ENCODE peak calls at places on chromosomes 4 and X, in five cellular contexts. One of them, this sample, is unnamed.

GRCh38 chr4:113141901-113142346 is 92.5 kb downstream of the ANK2 start:
- DNase-seq in SK-N-SH: no peak
- DNase-seq in GM12878: no peak
- DNase-seq in HepG2: peak; percentile 98
- DNase-seq in A549: no peak
- DNase-seq in this sample: no peak

GRCh38 chr4:20825493-20825892 is 125.2 kb downstream of the PACRGL start:
- DNase-seq in HepG2: no peak
- DNase-seq in SK-N-SH: no peak
- DNase-seq in GM12878: no peak
- DNase-seq in A549: no peak
- DNase-seq in this sample: no peak

GRCh38 chr4:148229798-148230197 is 212.4 kb downstream of the NR3C2 start:
- DNase-seq in SK-N-SH: no peak
- DNase-seq in HepG2: no peak
- DNase-seq in GM12878: no peak
- DNase-seq in A549: no peak
- DNase-seq in this sample: no peak

GRCh38 chr4:108080752-108081151 is 88.0 kb downstream of the LEF1 start:
- DNase-seq in A549: no peak
- DNase-seq in GM12878: no peak
- DNase-seq in SK-N-SH: no peak
- DNase-seq in HepG2: no peak
- DNase-seq in this sample: no peak

GRCh38 chrX:104288269-104288668 is 33.5 kb upstream of the ESX1 start:
- DNase-seq in SK-N-SH: no peak
- DNase-seq in HepG2: no peak
- DNase-seq in A549: no peak
- DNase-seq in GM12878: no peak
- DNase-seq in this sample: no peak

GRCh38 chr4:102438873-102439614 is 62.1 kb upstream of the NFKB1 start:
- DNase-seq in SK-N-SH: no peak
- DNase-seq in GM12878: no peak
- DNase-seq in A549: peak; percentile 8
- DNase-seq in HepG2: peak; percentile 33
- DNase-seq in this sample: no peak

GRCh38 chr4:102585329-102585728 is 84.2 kb downstream of the NFKB1 start:
- DNase-seq in SK-N-SH: no peak
- DNase-seq in HepG2: no peak
- DNase-seq in A549: no peak
- DNase-seq in GM12878: no peak
- DNase-seq in this sample: no peak

GRCh38 chrX:55783723-55784122 is 66.2 kb downstream of the RRAGB start:
- DNase-seq in GM12878: no peak
- DNase-seq in A549: no peak
- DNase-seq in HepG2: no peak
- DNase-seq in SK-N-SH: no peak
- DNase-seq in this sample: no peak

GRCh38 chrX:30275498-30275897 is 28.6 kb downstream of the MAGEB1 start:
- DNase-seq in A549: no peak
- DNase-seq in GM12878: no peak
- DNase-seq in SK-N-SH: no peak
- DNase-seq in HepG2: no peak
- DNase-seq in this sample: no peak

GRCh38 chr4:141046255-141046654 is 87.0 kb downstream of the RNF150 start:
- DNase-seq in GM12878: no peak
- DNase-seq in SK-N-SH: no peak
- DNase-seq in A549: no peak
- DNase-seq in HepG2: peak; percentile 10
- DNase-seq in this sample: peak; percentile 2

GRCh38 chrX:68440940-68441339 is 7.6 kb upstream of the OPHN1 start:
- DNase-seq in SK-N-SH: peak; percentile 42
- DNase-seq in HepG2: peak; percentile 12
- DNase-seq in A549: no peak
- DNase-seq in GM12878: no peak
- DNase-seq in this sample: peak; percentile 54

GRCh38 chr4:155608231-155608885 is 58.3 kb upstream of the GUCY1A1 start:
- DNase-seq in A549: no peak
- DNase-seq in SK-N-SH: no peak
- DNase-seq in HepG2: no peak
- DNase-seq in GM12878: no peak
- DNase-seq in this sample: no peak

GRCh38 chr4:68461790-68462189 is 14.5 kb downstream of the TMPRSS11E start:
- DNase-seq in GM12878: no peak
- DNase-seq in A549: no peak
- DNase-seq in SK-N-SH: no peak
- DNase-seq in HepG2: no peak
- DNase-seq in this sample: no peak

GRCh38 chr4:183722738-183723560 is 63.9 kb downstream of the TRAPPC11 start:
- DNase-seq in SK-N-SH: peak; percentile 85
- DNase-seq in A549: no peak
- DNase-seq in HepG2: no peak
- DNase-seq in GM12878: peak; percentile 25
- DNase-seq in this sample: no peak

GRCh38 chr4:133624744-133625143 is 475.6 kb downstream of the PCDH10 start:
- DNase-seq in GM12878: no peak
- DNase-seq in HepG2: no peak
- DNase-seq in SK-N-SH: no peak
- DNase-seq in A549: peak; percentile 1
- DNase-seq in this sample: no peak

GRCh38 chr4:133623847-133624246 is 474.8 kb downstream of the PCDH10 start:
- DNase-seq in HepG2: no peak
- DNase-seq in SK-N-SH: no peak
- DNase-seq in A549: no peak
- DNase-seq in GM12878: no peak
- DNase-seq in this sample: no peak

GRCh38 chr4:133621628-133622027 is 472.5 kb downstream of the PCDH10 start:
- DNase-seq in HepG2: no peak
- DNase-seq in GM12878: no peak
- DNase-seq in SK-N-SH: no peak
- DNase-seq in A549: no peak
- DNase-seq in this sample: no peak

DNA sequence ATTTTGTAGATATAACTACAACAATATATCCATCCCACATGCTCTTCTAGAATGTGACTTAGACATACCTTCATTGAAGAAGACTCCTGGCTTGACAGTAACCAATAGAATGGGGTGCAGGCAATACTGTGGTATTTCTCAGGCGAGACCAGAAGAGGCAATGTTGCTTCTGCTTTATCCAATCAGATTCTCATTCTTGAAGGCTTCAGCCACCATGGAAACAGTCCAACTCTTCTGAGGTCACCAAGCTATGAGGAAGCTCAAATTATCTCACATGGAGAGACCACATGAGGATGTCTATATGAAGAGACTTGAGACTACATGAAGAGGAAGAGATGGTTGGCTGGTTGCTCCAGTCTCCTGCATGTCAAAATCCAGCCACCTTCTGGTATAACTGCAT is 469.9 kb downstream of the PCDH10 start:
- DNase-seq in HepG2: no peak
- DNase-seq in A549: no peak
- DNase-seq in GM12878: no peak
- DNase-seq in SK-N-SH: no peak
- DNase-seq in this sample: no peak
- TF ChIP-seq CHD2 in HepG2: no peak
- TF ChIP-seq CHD2 in A549: no peak
- TF ChIP-seq CHD2 in GM12878: no peak
- TF ChIP-seq CHD2 in SK-N-SH: no peak
- TF ChIP-seq CHD2 in this sample: no peak

GRCh38 chrX:3811331-3812311 is 98.2 kb upstream of the PRKX start:
- DNase-seq in HepG2: peak; percentile 16
- DNase-seq in A549: peak; percentile 40
- DNase-seq in GM12878: peak; percentile 84
- DNase-seq in SK-N-SH: peak; percentile 35
- DNase-seq in this sample: peak; percentile 53

GRCh38 chrX:3820170-3820569 is 106.7 kb upstream of the PRKX start:
- DNase-seq in SK-N-SH: no peak
- DNase-seq in HepG2: no peak
- DNase-seq in A549: no peak
- DNase-seq in GM12878: no peak
- DNase-seq in this sample: no peak

GRCh38 chrX:3815896-3816664 is 102.6 kb upstream of the PRKX start:
- DNase-seq in GM12878: peak; percentile 13
- DNase-seq in A549: peak; percentile 8
- DNase-seq in SK-N-SH: peak; percentile 56
- DNase-seq in HepG2: peak; percentile 36
- DNase-seq in this sample: peak; percentile 41
- TF ChIP-seq CHD2 in GM12878: no peak
- TF ChIP-seq CHD2 in A549: no peak
- TF ChIP-seq CHD2 in SK-N-SH: no peak
- TF ChIP-seq CHD2 in HepG2: no peak
- TF ChIP-seq CHD2 in this sample: peak; percentile 9

GRCh38 chr4:98745372-98745771 is 87.0 kb upstream of the TSPAN5 start:
- DNase-seq in SK-N-SH: peak; percentile 5
- DNase-seq in A549: no peak
- DNase-seq in GM12878: no peak
- DNase-seq in HepG2: peak; percentile 23
- DNase-seq in this sample: peak; percentile 29
- TF ChIP-seq CHD2 in SK-N-SH: no peak
- TF ChIP-seq CHD2 in A549: no peak
- TF ChIP-seq CHD2 in GM12878: no peak
- TF ChIP-seq CHD2 in HepG2: no peak
- TF ChIP-seq CHD2 in this sample: no peak

GRCh38 chr4:13516315-13516860 is 27.9 kb downstream of the NKX3-2 start:
- DNase-seq in SK-N-SH: no peak
- DNase-seq in A549: no peak
- DNase-seq in HepG2: no peak
- DNase-seq in GM12878: no peak
- DNase-seq in this sample: no peak
- TF ChIP-seq CHD2 in SK-N-SH: no peak
- TF ChIP-seq CHD2 in A549: no peak
- TF ChIP-seq CHD2 in HepG2: no peak
- TF ChIP-seq CHD2 in GM12878: no peak
- TF ChIP-seq CHD2 in this sample: no peak

DNA sequence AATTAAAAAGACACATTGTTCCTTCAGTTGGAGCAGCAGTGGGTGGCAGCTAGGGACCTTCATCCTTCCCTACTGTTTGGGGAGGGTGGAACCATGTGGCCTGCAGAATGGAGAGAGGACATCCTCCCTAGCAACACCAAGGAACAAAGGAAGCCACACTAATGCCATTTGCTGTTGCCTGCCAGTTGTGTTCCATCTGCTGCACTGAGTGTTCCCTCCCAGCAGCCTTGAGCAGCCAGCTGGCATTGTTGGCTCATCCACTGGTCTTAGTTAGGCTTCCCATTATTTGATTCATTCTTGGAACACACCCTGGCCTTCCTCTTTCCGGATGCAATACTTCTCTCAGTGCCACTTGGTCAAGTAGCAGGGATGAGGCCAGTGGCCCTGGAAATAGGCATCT is 25.0 kb upstream of the HMGB3 start:
- DNase-seq in HepG2: no peak
- DNase-seq in SK-N-SH: no peak
- DNase-seq in A549: no peak
- DNase-seq in GM12878: no peak
- DNase-seq in this sample: no peak
- TF ChIP-seq CHD2 in HepG2: no peak
- TF ChIP-seq CHD2 in SK-N-SH: no peak
- TF ChIP-seq CHD2 in A549: no peak
- TF ChIP-seq CHD2 in GM12878: no peak
- TF ChIP-seq CHD2 in this sample: no peak

DNA sequence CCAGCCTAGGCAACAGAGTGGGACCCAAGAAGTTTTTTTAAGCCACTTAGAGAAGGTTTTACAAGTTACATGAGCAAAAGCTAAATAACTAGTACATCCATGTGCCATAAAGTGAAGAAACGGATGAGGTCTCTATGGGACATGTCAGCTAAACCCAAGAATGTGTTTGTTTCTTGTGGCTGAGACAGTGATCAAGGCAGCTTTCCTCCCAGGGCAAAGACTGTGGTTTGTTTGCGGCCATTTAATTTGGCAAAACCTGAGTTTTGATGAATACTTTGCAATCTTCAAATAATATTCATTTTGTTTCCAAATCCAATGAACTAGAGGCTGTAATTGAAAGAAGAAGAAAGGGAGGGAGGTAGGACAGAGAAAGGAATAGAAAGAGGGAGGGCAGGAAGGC is 44.9 kb upstream of the SLC2A9 start:
- DNase-seq in A549: no peak
- DNase-seq in SK-N-SH: no peak
- DNase-seq in HepG2: no peak
- DNase-seq in GM12878: no peak
- DNase-seq in this sample: no peak
- TF ChIP-seq CHD2 in A549: no peak
- TF ChIP-seq CHD2 in SK-N-SH: no peak
- TF ChIP-seq CHD2 in HepG2: no peak
- TF ChIP-seq CHD2 in GM12878: no peak
- TF ChIP-seq CHD2 in this sample: no peak

DNA sequence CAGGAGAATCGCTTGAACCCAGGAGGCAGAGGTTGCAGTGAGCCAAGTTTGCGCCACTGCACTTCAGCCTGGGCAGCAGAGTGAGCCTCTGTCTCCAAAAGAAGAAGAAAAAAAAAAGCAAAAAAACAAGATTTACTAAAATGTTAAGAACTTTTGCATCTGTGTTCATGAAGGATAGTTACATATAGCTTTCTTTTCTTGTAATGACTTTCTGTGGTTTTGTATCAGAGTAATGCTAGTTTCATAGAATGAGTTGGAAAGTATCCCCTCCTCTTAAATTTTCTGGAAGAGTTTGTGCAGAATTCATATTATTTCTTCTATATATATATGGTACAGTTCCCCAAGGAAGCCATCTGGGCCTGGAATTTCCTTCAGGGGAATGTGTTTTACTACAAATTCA is 17.0 kb upstream of the GRIPAP1 start:
- DNase-seq in A549: no peak
- DNase-seq in GM12878: no peak
- DNase-seq in SK-N-SH: no peak
- DNase-seq in HepG2: no peak
- DNase-seq in this sample: no peak
- TF ChIP-seq CHD2 in A549: no peak
- TF ChIP-seq CHD2 in GM12878: no peak
- TF ChIP-seq CHD2 in SK-N-SH: no peak
- TF ChIP-seq CHD2 in HepG2: no peak
- TF ChIP-seq CHD2 in this sample: no peak